ENCODE peak calls at places on chromosomes 5 and 9, in seven cellular contexts. One of them, this sample, is unnamed. For H3K4me1, the result is how much of the 10 kb centered on the place peaks cover.

GRCh38 chr5:175129121-175129520 is 314.9 kb downstream of the DRD1 start:
- DNase-seq in uterus: no peak
- DNase-seq in ovary: no peak
- DNase-seq in transverse colon: no peak
- DNase-seq in mammary epithelial cell: no peak
- DNase-seq in ascending aorta: no peak
- DNase-seq in cardiac muscle cell: no peak
- DNase-seq in this sample: no peak

GRCh38 chr9:129102791-129103594 is 7.6 kb downstream of the CRAT start:
- DNase-seq in uterus: no peak
- DNase-seq in ovary: no peak
- DNase-seq in transverse colon: peak
- DNase-seq in mammary epithelial cell: peak
- DNase-seq in ascending aorta: no peak
- DNase-seq in cardiac muscle cell: peak
- DNase-seq in this sample: no peak

GRCh38 chr5:138449501-138450239 is 10.8 kb downstream of the REEP2 start:
- DNase-seq in uterus: peak
- DNase-seq in ovary: peak
- DNase-seq in transverse colon: peak
- DNase-seq in mammary epithelial cell: peak
- DNase-seq in ascending aorta: peak
- DNase-seq in cardiac muscle cell: peak
- DNase-seq in this sample: peak

GRCh38 chr9:120481248-120481647 is 98.7 kb downstream of the CDK5RAP2 start:
- DNase-seq in uterus: no peak
- DNase-seq in ovary: no peak
- DNase-seq in transverse colon: no peak
- DNase-seq in mammary epithelial cell: no peak
- DNase-seq in ascending aorta: no peak
- DNase-seq in cardiac muscle cell: no peak
- DNase-seq in this sample: no peak

GRCh38 chr5:147369742-147370374 is 135.0 kb downstream of the STK32A start:
- DNase-seq in uterus: no peak
- DNase-seq in ovary: no peak
- DNase-seq in transverse colon: no peak
- DNase-seq in mammary epithelial cell: no peak
- DNase-seq in ascending aorta: no peak
- DNase-seq in cardiac muscle cell: peak
- DNase-seq in this sample: no peak

GRCh38 chr5:76062502-76062901 is 20.7 kb upstream of the SV2C start:
- DNase-seq in uterus: no peak
- DNase-seq in ovary: no peak
- DNase-seq in transverse colon: peak
- DNase-seq in mammary epithelial cell: no peak
- DNase-seq in ascending aorta: no peak
- DNase-seq in cardiac muscle cell: no peak
- DNase-seq in this sample: peak

GRCh38 chr9:114613087-114613486 is 2.0 kb downstream of the TMEM268 start:
- DNase-seq in uterus: no peak
- DNase-seq in ovary: no peak
- DNase-seq in transverse colon: no peak
- DNase-seq in mammary epithelial cell: no peak
- DNase-seq in ascending aorta: no peak
- DNase-seq in cardiac muscle cell: no peak
- DNase-seq in this sample: no peak

GRCh38 chr5:56123531-56124243 is 109.4 kb downstream of the ANKRD55 start:
- DNase-seq in uterus: peak
- DNase-seq in ovary: peak
- DNase-seq in transverse colon: peak
- DNase-seq in mammary epithelial cell: peak
- DNase-seq in ascending aorta: no peak
- DNase-seq in cardiac muscle cell: peak
- DNase-seq in this sample: peak

GRCh38 chr5:73443725-73444498 is 4.7 kb downstream of the FOXD1 start:
- DNase-seq in uterus: no peak
- DNase-seq in ovary: no peak
- DNase-seq in transverse colon: no peak
- DNase-seq in mammary epithelial cell: no peak
- DNase-seq in ascending aorta: no peak
- DNase-seq in cardiac muscle cell: no peak
- DNase-seq in this sample: no peak

GRCh38 chr9:35605336-35606137 is 475 bp downstream of the TESK1 start:
- DNase-seq in uterus: peak
- DNase-seq in ovary: peak
- DNase-seq in transverse colon: peak
- DNase-seq in mammary epithelial cell: peak
- DNase-seq in ascending aorta: no peak
- DNase-seq in cardiac muscle cell: no peak
- DNase-seq in this sample: peak

GRCh38 chr9:68631811-68632210 is 73.2 kb upstream of the PIP5K1B start:
- DNase-seq in uterus: no peak
- DNase-seq in ovary: no peak
- DNase-seq in transverse colon: no peak
- DNase-seq in mammary epithelial cell: no peak
- DNase-seq in ascending aorta: no peak
- DNase-seq in cardiac muscle cell: no peak
- DNase-seq in this sample: no peak

GRCh38 chr5:31957151-31957550 is 217.0 kb downstream of the GOLPH3 start:
- DNase-seq in uterus: no peak
- DNase-seq in ovary: no peak
- DNase-seq in transverse colon: no peak
- DNase-seq in mammary epithelial cell: no peak
- DNase-seq in ascending aorta: no peak
- DNase-seq in cardiac muscle cell: no peak
- DNase-seq in this sample: no peak

GRCh38 chr5:26641492-26641891 is 396.9 kb downstream of the CDH9 start:
- DNase-seq in uterus: no peak
- DNase-seq in ovary: no peak
- DNase-seq in transverse colon: no peak
- DNase-seq in mammary epithelial cell: no peak
- DNase-seq in ascending aorta: no peak
- DNase-seq in cardiac muscle cell: no peak
- DNase-seq in this sample: no peak
- TF ChIP-seq CTCF in uterus: no peak
- TF ChIP-seq CTCF in ovary: no peak
- TF ChIP-seq CTCF in transverse colon: no peak
- TF ChIP-seq CTCF in mammary epithelial cell: no peak
- TF ChIP-seq CTCF in ascending aorta: no peak
- TF ChIP-seq CTCF in cardiac muscle cell: no peak
- TF ChIP-seq CTCF in this sample: no peak

GRCh38 chr9:134918646-134919045 is 934 bp upstream of the FCN1 start:
- DNase-seq in uterus: no peak
- DNase-seq in ovary: no peak
- DNase-seq in transverse colon: no peak
- DNase-seq in mammary epithelial cell: no peak
- DNase-seq in ascending aorta: no peak
- DNase-seq in cardiac muscle cell: no peak
- DNase-seq in this sample: no peak
- H3K4me1 ChIP-seq in uterus: under half
- H3K4me1 ChIP-seq in ovary: under half
- H3K4me1 ChIP-seq in transverse colon: under half
- H3K4me1 ChIP-seq in mammary epithelial cell: under half
- H3K4me1 ChIP-seq in ascending aorta: under half
- H3K4me1 ChIP-seq in cardiac muscle cell: under half
- H3K4me1 ChIP-seq in this sample: under half

GRCh38 chr5:168792678-168793077 is 213.5 kb upstream of the PANK3 start:
- DNase-seq in uterus: no peak
- DNase-seq in ovary: no peak
- DNase-seq in transverse colon: no peak
- DNase-seq in mammary epithelial cell: no peak
- DNase-seq in ascending aorta: no peak
- DNase-seq in cardiac muscle cell: no peak
- DNase-seq in this sample: no peak

GRCh38 chr5:168790037-168790635 is 211.0 kb upstream of the PANK3 start:
- DNase-seq in uterus: no peak
- DNase-seq in ovary: no peak
- DNase-seq in transverse colon: no peak
- DNase-seq in mammary epithelial cell: no peak
- DNase-seq in ascending aorta: no peak
- DNase-seq in cardiac muscle cell: peak
- DNase-seq in this sample: no peak

GRCh38 chr5:168788786-168789185 is 209.6 kb upstream of the PANK3 start:
- DNase-seq in uterus: no peak
- DNase-seq in ovary: no peak
- DNase-seq in transverse colon: no peak
- DNase-seq in mammary epithelial cell: no peak
- DNase-seq in ascending aorta: no peak
- DNase-seq in cardiac muscle cell: no peak
- DNase-seq in this sample: no peak

GRCh38 chr5:168788107-168788506 is 208.9 kb upstream of the PANK3 start:
- DNase-seq in uterus: no peak
- DNase-seq in ovary: no peak
- DNase-seq in transverse colon: no peak
- DNase-seq in mammary epithelial cell: no peak
- DNase-seq in ascending aorta: no peak
- DNase-seq in cardiac muscle cell: no peak
- DNase-seq in this sample: no peak

GRCh38 chr5:168790691-168791230 is 211.6 kb upstream of the PANK3 start:
- DNase-seq in uterus: no peak
- DNase-seq in ovary: no peak
- DNase-seq in transverse colon: no peak
- DNase-seq in mammary epithelial cell: no peak
- DNase-seq in ascending aorta: no peak
- DNase-seq in cardiac muscle cell: no peak
- DNase-seq in this sample: no peak
- H3K4me3 ChIP-seq in uterus: no peak
- H3K4me3 ChIP-seq in ovary: no peak
- H3K4me3 ChIP-seq in transverse colon: no peak
- H3K4me3 ChIP-seq in mammary epithelial cell: no peak
- H3K4me3 ChIP-seq in ascending aorta: no peak
- H3K4me3 ChIP-seq in cardiac muscle cell: no peak
- H3K4me3 ChIP-seq in this sample: no peak

DNA sequence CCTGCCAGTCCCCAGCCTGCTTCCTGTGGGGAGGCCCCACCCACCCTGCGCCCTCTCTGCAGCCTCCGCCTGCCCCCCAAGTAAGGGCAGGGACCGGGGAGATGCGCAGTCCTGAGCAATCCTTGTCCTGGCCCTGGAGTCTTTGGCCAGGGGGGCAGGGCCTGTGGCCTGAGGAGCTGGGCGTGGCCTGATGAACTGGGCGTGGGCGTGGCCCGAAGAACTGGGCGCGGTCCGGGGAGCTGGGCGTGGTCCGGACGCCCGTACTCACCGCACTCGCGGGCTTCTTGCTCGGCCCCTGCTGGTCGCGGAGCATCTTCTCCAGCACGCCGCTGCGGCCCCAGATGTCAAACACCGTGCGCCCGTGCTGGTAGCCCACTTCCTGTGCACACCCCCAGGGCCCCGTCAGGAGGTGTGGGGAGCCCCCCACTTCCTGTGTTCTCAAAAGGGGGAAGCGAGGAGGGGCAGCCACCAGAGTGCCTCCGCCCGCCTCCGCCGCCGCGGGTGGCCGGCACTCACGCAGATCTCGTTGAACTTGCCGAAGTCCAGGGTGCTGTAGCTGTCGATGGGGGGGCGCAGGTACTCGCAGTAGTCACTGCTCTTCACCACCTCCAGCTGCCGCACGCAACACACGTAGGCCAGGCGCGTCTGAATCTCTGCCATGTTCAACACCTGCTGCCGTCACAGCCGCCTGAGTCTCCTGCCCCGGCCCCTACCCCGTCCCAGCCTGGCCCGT is 2.7 kb upstream of the NSMF start:
- DNase-seq in uterus: peak
- DNase-seq in ovary: no peak
- DNase-seq in transverse colon: peak
- DNase-seq in mammary epithelial cell: no peak
- DNase-seq in ascending aorta: no peak
- DNase-seq in cardiac muscle cell: peak
- DNase-seq in this sample: peak
- TF ChIP-seq CTCF in uterus: no peak
- TF ChIP-seq CTCF in ovary: no peak
- TF ChIP-seq CTCF in transverse colon: peak
- TF ChIP-seq CTCF in mammary epithelial cell: no peak
- TF ChIP-seq CTCF in ascending aorta: no peak
- TF ChIP-seq CTCF in cardiac muscle cell: peak
- TF ChIP-seq CTCF in this sample: no peak

GRCh38 chr5:96316017-96316416 is 117.0 kb downstream of the PCSK1 start:
- DNase-seq in uterus: no peak
- DNase-seq in ovary: no peak
- DNase-seq in transverse colon: no peak
- DNase-seq in mammary epithelial cell: no peak
- DNase-seq in ascending aorta: no peak
- DNase-seq in cardiac muscle cell: no peak
- DNase-seq in this sample: no peak
- H3K4me1 ChIP-seq in uterus: under half
- H3K4me1 ChIP-seq in ovary: under half
- H3K4me1 ChIP-seq in transverse colon: under half
- H3K4me1 ChIP-seq in mammary epithelial cell: under half
- H3K4me1 ChIP-seq in ascending aorta: under half
- H3K4me1 ChIP-seq in cardiac muscle cell: under half
- H3K4me1 ChIP-seq in this sample: under half